ENCODE peak calls at places on chromosomes 13 and 19, in six cellular contexts. W is prostate gland; U is tibial nerve; G is naive thymus-derived CD4-positive, alpha-beta T cell; B is mesenchymal stem cell; P is GM12878. L is an unnamed sample.

GRCh38 chr13:40179421-40179820 is 487.0 kb downstream of the FOXO1 start:
- DNase-seq in W (no peak), U (no peak), G (no peak), B (no peak), P (no peak), L (no peak)

GRCh38 chr19:28843771-28844492 is 369.0 kb downstream of the UQCRFS1 start:
- DNase-seq in W (no peak), U (no peak), G (no peak), B (no peak), P (no peak), L (no peak)

GRCh38 chr19:8352134-8352827 is 9.2 kb upstream of the KANK3 start:
- DNase-seq in W (no peak), U (no peak), G (no peak), B (peak; percentile 65), P (no peak), L (no peak)

GRCh38 chr13:60329221-60329983 is 67.6 kb upstream of the TDRD3 start:
- DNase-seq in W (no peak), U (no peak), G (no peak), B (peak; percentile 44), P (peak; percentile 7), L (peak; percentile 50)

GRCh38 chr19:32404939-32405430 is 585 bp upstream of the DPY19L3 start:
- DNase-seq in W (peak; percentile 36), U (peak; percentile 50), G (peak; percentile 14), B (no peak), P (no peak), L (peak; percentile 78)

GRCh38 chr19:40907968-40908735 is 26.1 kb upstream of the CYP2A7 start:
- DNase-seq in W (no peak), U (no peak), G (peak; percentile 20), B (no peak), P (no peak), L (peak; percentile 10)

GRCh38 chr13:24097064-24097463 is 63.5 kb upstream of the SPATA13 start:
- DNase-seq in W (no peak), U (no peak), G (no peak), B (peak; percentile 68), P (peak; percentile 16), L (no peak)

GRCh38 chr19:29612801-29613595 is 6.9 kb downstream of the POP4 start:
- DNase-seq in W (no peak), U (no peak), G (no peak), B (no peak), P (no peak), L (no peak)

GRCh38 chr13:29909975-29910674 is 59.7 kb upstream of the UBL3 start:
- DNase-seq in W (no peak), U (peak; percentile 28), G (no peak), B (peak; percentile 76), P (no peak), L (no peak)

GRCh38 chr13:112689498-112690241 is at the start of gene ATP11A:
- DNase-seq in W (peak; percentile 87), U (peak; percentile 79), G (peak; percentile 67), B (peak; percentile 92), P (no peak), L (peak; percentile 95)

DNA sequence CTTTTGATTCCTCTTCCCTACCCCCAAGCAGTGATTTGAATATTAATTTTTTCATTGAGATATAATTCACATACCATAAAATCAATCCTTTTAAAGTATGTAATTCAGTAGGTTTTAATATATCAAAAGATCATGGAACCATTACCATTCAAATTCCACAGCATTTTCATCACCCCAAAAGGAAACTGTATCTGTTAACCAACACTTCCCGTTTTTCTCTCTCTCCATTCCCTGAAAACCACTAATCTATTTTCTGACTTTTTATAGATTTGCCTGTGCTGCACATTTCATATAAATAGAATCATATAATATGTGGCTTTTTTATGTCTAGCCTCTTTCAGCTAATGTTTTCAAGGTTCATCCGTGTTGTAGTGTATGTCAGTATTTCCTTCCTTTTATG is 107.1 kb downstream of the PAN3 start:
- DNase-seq in W (no peak), U (no peak), G (no peak), B (no peak), P (no peak), L (no peak)
- H3K36me3 ChIP-seq in W (no peaks in the 10 kb centered on the region), U (no peaks in the 10 kb centered on the region), G (peaks cover 4% of the 10 kb centered on the region), B (peaks cover 10% of the 10 kb centered on the region), P (no peaks in the 10 kb centered on the region), L (no peaks in the 10 kb centered on the region)

GRCh38 chr19:44893704-44894103 is 2.6 kb downstream of the TOMM40 start:
- DNase-seq in W (no peak), U (no peak), G (no peak), B (no peak), P (no peak), L (no peak)
- H3K36me3 ChIP-seq in W (peaks cover 12% of the 10 kb centered on the region), U (no peaks in the 10 kb centered on the region), G (no peaks in the 10 kb centered on the region), B (peaks cover 64% of the 10 kb centered on the region), P (peaks cover 23% of the 10 kb centered on the region), L (peaks cover 14% of the 10 kb centered on the region)

GRCh38 chr13:110211046-110211445 is 95.9 kb downstream of the COL4A1 start:
- DNase-seq in W (no peak), U (no peak), G (no peak), B (no peak), P (no peak), L (no peak)
- H3K36me3 ChIP-seq in W (peaks cover under 1% of the 10 kb centered on the region), U (peaks cover 7% of the 10 kb centered on the region), G (no peaks in the 10 kb centered on the region), B (peaks cover 62% of the 10 kb centered on the region), P (no peaks in the 10 kb centered on the region), L (no peaks in the 10 kb centered on the region)

GRCh38 chr13:41332829-41333228 is 21.8 kb downstream of the NAA16 start:
- DNase-seq in W (no peak), U (no peak), G (no peak), B (no peak), P (no peak), L (no peak)
- H3K36me3 ChIP-seq in W (no peaks in the 10 kb centered on the region), U (no peaks in the 10 kb centered on the region), G (no peaks in the 10 kb centered on the region), B (no peaks in the 10 kb centered on the region), P (no peaks in the 10 kb centered on the region), L (peaks cover 4% of the 10 kb centered on the region)

DNA sequence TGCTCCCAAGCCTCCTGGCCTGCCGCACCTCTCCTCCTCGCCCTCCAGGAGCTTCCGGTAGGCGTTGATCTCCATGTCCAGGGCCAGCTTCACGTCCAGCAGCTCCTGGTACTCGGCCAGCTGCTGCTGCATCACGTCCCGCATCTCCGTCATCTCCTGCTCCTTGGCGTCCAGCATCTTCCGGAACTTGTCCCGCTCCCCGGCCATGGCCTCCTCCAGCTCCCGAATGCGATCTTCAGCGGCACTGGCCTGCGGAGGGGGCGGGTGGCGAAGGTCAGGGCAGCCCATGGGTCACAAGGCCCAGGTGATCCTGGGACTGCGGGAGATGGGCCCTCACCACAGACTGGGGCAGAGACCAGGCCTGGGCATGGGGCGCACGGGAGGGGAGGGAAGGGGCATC is 6.9 kb upstream of the TIMM13 start:
- DNase-seq in W (no peak), U (no peak), G (no peak), B (no peak), P (no peak), L (no peak)
- H3K36me3 ChIP-seq in W (peaks cover 6% of the 10 kb centered on the region), U (peaks cover 5% of the 10 kb centered on the region), G (no peaks in the 10 kb centered on the region), B (peaks cover 87% of the 10 kb centered on the region), P (peaks cover 56% of the 10 kb centered on the region), L (peaks cover 2% of the 10 kb centered on the region)

GRCh38 chr13:41610426-41610825 is 153.1 kb downstream of the RGCC start:
- DNase-seq in W (peak; percentile 26), U (no peak), G (no peak), B (no peak), P (no peak), L (no peak)

GRCh38 chr13:41608779-41609178 is 151.4 kb downstream of the RGCC start:
- DNase-seq in W (no peak), U (no peak), G (no peak), B (no peak), P (no peak), L (no peak)

GRCh38 chr13:41606646-41607045 is 149.3 kb downstream of the RGCC start:
- DNase-seq in W (no peak), U (no peak), G (no peak), B (no peak), P (no peak), L (no peak)

GRCh38 chr13:41609828-41610227 is 152.5 kb downstream of the RGCC start:
- DNase-seq in W (no peak), U (no peak), G (no peak), B (no peak), P (no peak), L (no peak)

DNA sequence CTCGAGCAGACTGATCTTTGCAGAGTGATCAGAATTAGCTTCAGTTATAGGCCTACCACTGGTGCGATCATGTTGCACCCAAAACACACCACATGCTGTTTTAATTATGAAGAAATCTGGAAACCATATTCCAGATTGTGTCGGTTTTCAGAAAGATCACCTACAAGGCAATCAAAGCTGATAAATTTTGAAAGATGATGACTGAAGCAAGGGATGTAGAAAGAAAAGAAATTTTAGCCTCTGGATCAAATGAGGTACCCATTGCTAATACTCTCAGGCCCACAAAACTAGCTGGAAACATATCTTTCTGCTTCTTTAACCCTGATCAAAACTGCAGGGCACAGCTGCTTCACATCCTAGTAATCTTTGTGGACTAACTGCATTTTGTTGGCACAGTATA is 150.8 kb downstream of the RGCC start:
- DNase-seq in W (no peak), U (no peak), G (no peak), B (no peak), P (no peak), L (no peak)
- H3K36me3 ChIP-seq in W (no peaks in the 10 kb centered on the region), U (no peaks in the 10 kb centered on the region), G (peaks cover 6% of the 10 kb centered on the region), B (no peaks in the 10 kb centered on the region), P (peaks cover 2% of the 10 kb centered on the region), L (peaks cover 2% of the 10 kb centered on the region)

DNA sequence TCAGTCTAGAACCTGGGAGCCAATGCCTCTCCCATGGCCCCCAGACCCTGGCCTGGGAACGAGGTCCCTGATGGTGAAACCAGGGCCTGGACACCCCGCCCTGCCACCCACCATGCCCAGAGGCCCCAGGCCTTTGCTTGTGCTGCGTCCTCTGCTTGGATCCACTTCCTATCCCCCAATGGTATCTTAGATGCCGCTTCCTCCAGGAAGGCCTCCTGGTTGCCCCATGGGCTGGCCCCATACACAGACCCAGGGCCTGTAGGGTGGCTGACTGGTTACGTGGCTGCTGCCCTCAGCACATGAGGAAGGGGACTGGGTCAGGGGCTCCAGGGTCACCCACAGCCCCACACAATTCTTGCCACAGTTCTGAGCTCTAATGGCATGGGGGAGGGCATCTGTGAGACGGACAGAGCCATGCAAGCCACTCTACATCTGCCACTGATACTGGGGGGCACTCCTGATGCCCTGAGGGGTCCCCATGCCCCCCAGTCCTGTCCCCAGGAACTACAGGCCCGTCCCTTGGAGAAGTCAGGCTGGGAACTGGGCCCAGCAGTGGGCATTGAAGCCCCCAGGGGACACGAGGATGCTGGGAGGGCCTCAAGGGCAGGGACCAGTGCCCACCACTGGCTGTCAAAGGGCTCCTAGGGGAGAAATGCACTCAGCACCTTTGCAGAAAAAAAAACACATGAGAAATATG is 5.0 kb downstream of the RPL36 start:
- DNase-seq in W (no peak), U (no peak), G (no peak), B (no peak), P (no peak), L (no peak)
- H3K36me3 ChIP-seq in W (peaks cover 7% of the 10 kb centered on the region), U (peaks cover 3% of the 10 kb centered on the region), G (no peaks in the 10 kb centered on the region), B (peaks cover 90% of the 10 kb centered on the region), P (peaks cover 62% of the 10 kb centered on the region), L (peaks cover 6% of the 10 kb centered on the region)

GRCh38 chr19:5605362-5605761 is 17.2 kb downstream of the SAFB2 start:
- DNase-seq in W (no peak), U (no peak), G (no peak), B (no peak), P (no peak), L (no peak)

GRCh38 chr19:5607318-5608270 is 15.0 kb downstream of the SAFB2 start:
- DNase-seq in W (no peak), U (no peak), G (no peak), B (no peak), P (no peak), L (no peak)

GRCh38 chr19:5608271-5608666 is 14.3 kb downstream of the SAFB2 start:
- DNase-seq in W (no peak), U (no peak), G (no peak), B (no peak), P (no peak), L (no peak)

GRCh38 chr19:5600797-5601196 is 21.8 kb downstream of the SAFB2 start:
- DNase-seq in W (no peak), U (no peak), G (no peak), B (no peak), P (no peak), L (no peak)

GRCh38 chr19:5603626-5604025 is 18.9 kb downstream of the SAFB2 start:
- DNase-seq in W (no peak), U (no peak), G (no peak), B (no peak), P (no peak), L (no peak)
- H3K36me3 ChIP-seq in W (peaks cover 12% of the 10 kb centered on the region), U (peaks cover 2% of the 10 kb centered on the region), G (peaks cover 33% of the 10 kb centered on the region), B (peaks cover 67% of the 10 kb centered on the region), P (peaks cover 28% of the 10 kb centered on the region), L (peaks cover 7% of the 10 kb centered on the region)

L was measured in body of pancreas.